ENCODE peak calls at places on chromosomes 5 and 9, in seven cellular contexts. L, J, B, H, S, K and Y are unnamed samples.

GRCh38 chr5:36492998-36493655 is 113.3 kb upstream of the SLC1A3 start:
- DNase-seq in L (no peak), J (no peak), B (no peak), H (no peak), S (no peak), K (no peak), Y (no peak)

GRCh38 chr5:151110992-151111391 is 30.2 kb upstream of the TNIP1 start:
- DNase-seq in L (no peak), J (no peak), B (no peak), H (no peak), S (no peak), K (no peak), Y (no peak)

GRCh38 chr9:3074247-3074646 is 230.4 kb upstream of the PUM3 start:
- DNase-seq in L (no peak), J (no peak), B (no peak), H (no peak), S (no peak), K (no peak), Y (no peak)

GRCh38 chr5:147809830-147810666 is 21.4 kb downstream of the SPINK1 start:
- DNase-seq in L (peak), J (no peak), B (no peak), H (no peak), S (no peak), K (no peak), Y (no peak)

GRCh38 chr5:92560698-92561361 is 1020.2 kb downstream of the NR2F1-AS1 start:
- DNase-seq in L (peak), J (no peak), B (no peak), H (no peak), S (no peak), K (no peak), Y (no peak)

GRCh38 chr9:129143461-129143927 is 32.3 kb downstream of the PTPA start:
- DNase-seq in L (peak), J (no peak), B (no peak), H (no peak), S (no peak), K (peak), Y (peak)

GRCh38 chr5:179141867-179142266 is 81.7 kb downstream of the ZNF354C start:
- DNase-seq in L (no peak), J (no peak), B (no peak), H (no peak), S (no peak), K (no peak), Y (no peak)

GRCh38 chr9:97853844-97854695 is 1.0 kb downstream of the FOXE1 start:
- DNase-seq in L (peak), J (peak), B (peak), H (no peak), S (peak), K (no peak), Y (no peak)

GRCh38 chr5:128667148-128667547 is 129.1 kb upstream of the FBN2 start:
- DNase-seq in L (peak), J (no peak), B (no peak), H (no peak), S (no peak), K (no peak), Y (no peak)

GRCh38 chr5:63398346-63398745 is 563.9 kb downstream of the HTR1A start:
- DNase-seq in L (peak), J (no peak), B (no peak), H (no peak), S (no peak), K (no peak), Y (no peak)

GRCh38 chr5:122313001-122313402 is 965 bp downstream of the SNCAIP start:
- DNase-seq in L (no peak), J (peak), B (no peak), H (no peak), S (no peak), K (peak), Y (peak)

GRCh38 chr5:135944967-135945560 is 9.7 kb downstream of the LECT2 start:
- DNase-seq in L (peak), J (peak), B (no peak), H (peak), S (peak), K (peak), Y (peak)

GRCh38 chr9:22512495-22512894 is 65.9 kb downstream of the DMRTA1 start:
- DNase-seq in L (no peak), J (no peak), B (no peak), H (no peak), S (no peak), K (no peak), Y (no peak)

GRCh38 chr9:748861-749497 is 92.5 kb upstream of the DMRT1 start:
- DNase-seq in L (no peak), J (no peak), B (no peak), H (no peak), S (no peak), K (no peak), Y (no peak)

GRCh38 chr5:143395638-143396352 is 7.7 kb downstream of the NR3C1 start:
- DNase-seq in L (no peak), J (no peak), B (no peak), H (no peak), S (no peak), K (no peak), Y (no peak)

GRCh38 chr5:177233206-177233605 is 70.3 kb downstream of the RAB24 start:
- DNase-seq in L (peak), J (no peak), B (no peak), H (no peak), S (no peak), K (no peak), Y (no peak)

GRCh38 chr9:130117816-130118632 is 54.2 kb upstream of the NCS1 start:
- DNase-seq in L (peak), J (no peak), B (no peak), H (no peak), S (no peak), K (no peak), Y (peak)

GRCh38 chr9:77808750-77809079 is 160.6 kb upstream of the GNA14 start:
- DNase-seq in L (no peak), J (no peak), B (no peak), H (no peak), S (no peak), K (no peak), Y (no peak)

GRCh38 chr9:84852902-84853301 is 183.4 kb downstream of the NTRK2 start:
- DNase-seq in L (no peak), J (no peak), B (no peak), H (no peak), S (no peak), K (no peak), Y (no peak)

GRCh38 chr5:149799119-149799623 is 69.1 kb downstream of the PPARGC1B start:
- DNase-seq in L (no peak), J (no peak), B (no peak), H (no peak), S (no peak), K (peak), Y (peak)

GRCh38 chr9:6945871-6946270 is 188.1 kb downstream of the KDM4C start:
- DNase-seq in L (no peak), J (no peak), B (no peak), H (no peak), S (no peak), K (no peak), Y (no peak)

GRCh38 chr5:673140-673836 is 19.9 kb downstream of the TPPP start:
- DNase-seq in L (peak), J (no peak), B (no peak), H (no peak), S (no peak), K (peak), Y (no peak)

GRCh38 chr9:38478211-38478610 is 54.0 kb upstream of the IGFBPL1 start:
- DNase-seq in L (no peak), J (no peak), B (no peak), H (no peak), S (no peak), K (no peak), Y (no peak)

GRCh38 chr9:5869315-5870019 is 21.2 kb upstream of the MLANA start:
- DNase-seq in L (peak), J (peak), B (no peak), H (no peak), S (peak), K (no peak), Y (no peak)

GRCh38 chr9:69672828-69673640 is 863 bp upstream of the APBA1 start:
- DNase-seq in L (peak), J (peak), B (peak), H (peak), S (peak), K (peak), Y (peak)